ENCODE peak calls at places on chromosome 17, in nine cellular contexts. Q is colonic mucosa, D is K562, G is cardiac muscle cell, K is AG04450, T is GM23338, O is dorsolateral prefrontal cortex, S is IMR-90, V is transverse colon. Y is an unnamed sample. For H3K27me3, the result is how much of the 10 kb centered on the place peaks cover.

GRCh38 chr17:74815671-74816370 is 39.7 kb upstream of the NAT9 start:
- DNase-seq in Q (no peak), D (peak), G (peak), K (no peak), T (peak), O (no peak), S (no peak), V (no peak), Y (no peak)

GRCh38 chr17:32943647-32944191 is 15.8 kb downstream of the TMEM98 start:
- DNase-seq in Q (no peak), D (no peak), G (peak), K (peak), T (no peak), O (no peak), S (peak), V (no peak), Y (no peak)

GRCh38 chr17:9668532-9668931 is 23.2 kb downstream of the USP43 start:
- DNase-seq in Q (no peak), D (no peak), G (no peak), K (no peak), T (no peak), O (no peak), S (no peak), V (no peak), Y (no peak)

GRCh38 chr17:46764335-46764708 is 54.2 kb downstream of the WNT3 start:
- DNase-seq in Q (no peak), D (no peak), G (no peak), K (no peak), T (no peak), O (peak), S (no peak), V (no peak), Y (no peak)

GRCh38 chr17:72976971-72977767 is 115.3 kb downstream of the SLC39A11 start:
- DNase-seq in Q (no peak), D (peak), G (peak), K (peak), T (no peak), O (no peak), S (peak), V (peak), Y (no peak)

GRCh38 chr17:44187131-44187899 is 543 bp downstream of the TMUB2 start:
- DNase-seq in Q (no peak), D (peak), G (no peak), K (no peak), T (peak), O (no peak), S (peak), V (no peak), Y (peak)

GRCh38 chr17:83113381-83113780 is 34.0 kb downstream of the METRNL start:
- DNase-seq in Q (no peak), D (no peak), G (no peak), K (no peak), T (no peak), O (no peak), S (no peak), V (no peak), Y (no peak)

GRCh38 chr17:15651583-15652110 is 32.1 kb upstream of the FBXW10B start:
- DNase-seq in Q (peak), D (peak), G (peak), K (peak), T (peak), O (peak), S (peak), V (peak), Y (peak)

GRCh38 chr17:27157297-27157696 is 136.6 kb upstream of the WSB1 start:
- DNase-seq in Q (no peak), D (no peak), G (no peak), K (no peak), T (no peak), O (no peak), S (no peak), V (no peak), Y (no peak)

GRCh38 chr17:46764709-46765401 is 53.6 kb downstream of the WNT3 start:
- DNase-seq in Q (no peak), D (peak), G (no peak), K (peak), T (no peak), O (peak), S (peak), V (no peak), Y (no peak)

GRCh38 chr17:57892820-57893595 is 43.2 kb upstream of the MRPS23 start:
- DNase-seq in Q (peak), D (no peak), G (peak), K (peak), T (peak), O (peak), S (peak), V (peak), Y (no peak)

GRCh38 chr17:68053237-68054030 is 17.9 kb downstream of the KPNA2 start:
- DNase-seq in Q (peak), D (no peak), G (no peak), K (peak), T (no peak), O (no peak), S (peak), V (no peak), Y (no peak)

GRCh38 chr17:56142325-56142724 is 10.9 kb upstream of the ANKFN1 start:
- DNase-seq in Q (no peak), D (no peak), G (no peak), K (peak), T (no peak), O (no peak), S (peak), V (no peak), Y (no peak)

GRCh38 chr17:15341966-15342365 is 569 bp upstream of the TEKT3 start:
- DNase-seq in Q (no peak), D (no peak), G (no peak), K (no peak), T (no peak), O (no peak), S (no peak), V (no peak), Y (no peak)

GRCh38 chr17:52789829-52790228 is 631.3 kb upstream of the CA10 start:
- DNase-seq in Q (no peak), D (no peak), G (no peak), K (no peak), T (no peak), O (no peak), S (no peak), V (no peak), Y (no peak)

GRCh38 chr17:40433551-40434384 is 9.5 kb upstream of the IGFBP4 start:
- DNase-seq in Q (no peak), D (peak), G (no peak), K (no peak), T (peak), O (no peak), S (no peak), V (no peak), Y (no peak)

GRCh38 chr17:9332164-9332527 is 243.5 kb downstream of the STX8 start:
- DNase-seq in Q (no peak), D (no peak), G (no peak), K (no peak), T (no peak), O (no peak), S (no peak), V (no peak), Y (no peak)

DNA sequence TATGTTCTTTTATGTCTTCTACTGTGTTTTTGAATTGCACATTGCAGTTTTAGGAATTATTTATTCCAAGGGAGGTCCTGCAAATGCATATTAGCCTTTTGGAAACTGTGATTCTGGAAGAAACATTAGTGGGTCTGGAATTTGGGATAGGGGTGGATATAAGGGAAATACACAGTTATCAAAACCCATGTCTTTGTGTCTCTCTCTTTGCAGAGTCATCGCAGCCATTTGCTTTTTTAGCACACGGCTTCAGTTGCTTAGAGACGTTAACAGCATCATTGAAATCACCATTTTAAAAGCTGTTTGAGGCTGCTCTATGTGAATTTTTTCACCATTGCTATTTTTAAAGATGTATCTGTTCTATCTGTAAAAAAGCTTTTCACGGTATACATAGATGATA is 47.3 kb downstream of the OMG start:
- DNase-seq in Q (no peak), D (no peak), G (no peak), K (no peak), T (peak), O (peak), S (no peak), V (no peak), Y (no peak)
- H3K27ac ChIP-seq in Q (no peak), D (no peak), G (peak), K (no peak), T (peak), O (peak), S (peak), V (no peak), Y (no peak)

DNA sequence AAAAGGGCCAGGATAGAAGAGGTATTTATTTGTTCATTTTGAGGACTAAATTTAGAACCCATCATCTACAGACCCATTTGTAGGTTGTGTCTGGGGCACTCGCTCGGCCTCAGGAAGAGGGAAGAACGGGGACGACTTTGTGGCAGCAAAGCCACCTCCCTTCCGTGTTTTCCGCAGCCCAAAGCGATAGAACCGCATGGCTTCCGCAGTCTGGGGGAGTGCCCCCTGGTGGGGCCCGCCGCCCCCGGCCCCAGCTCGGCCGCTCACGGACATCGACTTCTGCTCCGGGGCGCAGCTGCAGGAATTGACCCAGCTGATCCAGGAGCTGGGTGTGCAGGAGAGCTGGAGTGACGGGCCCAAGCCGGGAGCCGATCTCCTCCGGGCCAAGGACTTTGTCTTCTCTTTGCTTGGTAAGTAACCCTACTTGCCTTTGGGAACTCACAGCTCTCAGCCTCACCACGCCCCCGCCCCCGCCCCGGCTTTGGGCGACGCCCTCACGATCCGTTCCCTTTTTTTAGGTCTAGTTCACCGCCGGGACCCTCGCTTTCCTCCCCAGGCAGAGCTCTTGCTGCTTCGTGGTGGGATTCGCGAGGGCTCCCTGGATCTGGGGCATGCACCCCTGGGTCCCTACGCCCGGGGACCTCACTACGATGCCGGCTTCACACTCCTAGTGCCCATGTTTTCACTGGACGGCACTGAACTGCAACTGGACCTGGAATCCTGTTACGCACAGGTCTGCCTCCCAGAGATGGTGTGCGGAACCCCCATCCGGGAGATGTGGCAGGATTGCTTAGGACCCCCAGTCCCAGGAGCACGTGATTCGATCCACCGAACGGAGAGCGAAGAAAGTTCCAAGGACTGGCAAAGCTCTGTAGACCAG is 681 bp downstream of the TMEM102 start:
- DNase-seq in Q (peak), D (peak), G (peak), K (no peak), T (peak), O (no peak), S (no peak), V (peak), Y (peak)
- TF ChIP-seq CTCF in Q (no peak), D (no peak), G (peak), K (peak), T (peak), O (no peak), S (peak), V (peak), Y (peak)

GRCh38 chr17:38563362-38564253 is 42.1 kb downstream of the SRCIN1 start:
- DNase-seq in Q (no peak), D (peak), G (peak), K (no peak), T (peak), O (no peak), S (no peak), V (no peak), Y (no peak)
- H3K27me3 ChIP-seq in Q (under half), D (under half), G (half or more), K (half or more), T (half or more), O (under half), S (half or more), V (half or more), Y (half or more)

GRCh38 chr17:43013296-43013695 is 6.7 kb downstream of the IFI35 start:
- DNase-seq in Q (no peak), D (no peak), G (no peak), K (no peak), T (no peak), O (no peak), S (no peak), V (no peak), Y (no peak)

GRCh38 chr17:43014946-43015519 is 7.2 kb downstream of the VAT1 start:
- DNase-seq in Q (no peak), D (no peak), G (no peak), K (no peak), T (no peak), O (no peak), S (no peak), V (no peak), Y (no peak)

GRCh38 chr17:43010667-43011308 is 4.2 kb downstream of the IFI35 start:
- DNase-seq in Q (peak), D (peak), G (no peak), K (no peak), T (no peak), O (no peak), S (no peak), V (peak), Y (no peak)

GRCh38 chr17:43014020-43014615 is 7.5 kb downstream of the IFI35 start:
- DNase-seq in Q (no peak), D (no peak), G (no peak), K (no peak), T (no peak), O (no peak), S (no peak), V (no peak), Y (no peak)

GRCh38 chr17:43011728-43012472 is 5.3 kb downstream of the IFI35 start:
- DNase-seq in Q (no peak), D (no peak), G (peak), K (no peak), T (no peak), O (no peak), S (no peak), V (no peak), Y (no peak)
- H3K27ac ChIP-seq in Q (peak), D (peak), G (peak), K (no peak), T (no peak), O (no peak), S (no peak), V (peak), Y (no peak)

DNA sequence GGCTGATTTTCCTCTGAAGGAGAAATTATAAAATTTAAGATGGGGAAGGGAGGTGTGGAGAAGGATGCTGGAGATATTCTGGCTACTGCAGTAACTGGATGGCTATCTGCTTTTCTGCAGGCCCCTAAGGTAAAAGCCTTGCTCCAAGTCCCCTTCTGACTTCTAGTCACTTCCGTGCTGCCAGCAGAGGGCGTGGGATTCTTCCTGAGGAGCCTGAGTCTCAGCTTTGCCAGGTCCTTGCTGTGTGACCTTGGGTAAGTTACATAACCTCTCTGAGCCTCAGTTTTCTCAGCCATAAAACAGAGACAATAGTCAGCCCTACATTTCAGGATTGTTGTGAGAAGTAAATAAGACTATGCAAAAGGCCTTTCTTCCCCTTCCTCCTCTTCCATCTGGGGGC is 24.3 kb upstream of the TMEM220 start:
- DNase-seq in Q (peak), D (peak), G (peak), K (no peak), T (peak), O (no peak), S (peak), V (peak), Y (no peak)
- TF ChIP-seq CTCF in Q (no peak), D (peak), G (peak), K (peak), T (peak), O (no peak), S (peak), V (peak), Y (peak)